ENCODE peak calls at places on chromosomes 13 and 19, in six cellular contexts. H is breast epithelium; J is psoas muscle; Z is RWPE1; A is CD8-positive, alpha-beta memory T cell; E is OCI-LY7. K is an unnamed sample.

GRCh38 chr19:18385675-18386542 is at the start of gene GDF15:
- DNase-seq in Z (peak; percentile 77), J (peak; percentile 67), H (peak; percentile 69), A (no peak), E (peak; percentile 42), K (peak; percentile 85)

GRCh38 chr19:22945560-22945959 is 57.4 kb downstream of the ZNF728 start:
- DNase-seq in Z (no peak), H (no peak), A (no peak), J (no peak), E (peak; percentile 69), K (no peak)

GRCh38 chr13:80338781-80339577 is 1.9 kb downstream of the SPRY2 start:
- DNase-seq in H (peak; percentile 63), Z (peak; percentile 48), J (peak; percentile 89), A (peak; percentile 21), E (no peak), K (peak; percentile 67)

GRCh38 chr19:14472202-14472961 is 2.8 kb downstream of the PTGER1 start:
- DNase-seq in Z (peak; percentile 70), A (peak; percentile 76), E (peak; percentile 51), H (peak; percentile 73), J (peak; percentile 84), K (no peak)

GRCh38 chr13:46339035-46339666 is 47.9 kb downstream of the RUBCNL start:
- DNase-seq in H (no peak), Z (no peak), A (no peak), E (no peak), J (no peak), K (no peak)

GRCh38 chr13:30892966-30893365 is 13.1 kb upstream of the MEDAG start:
- DNase-seq in E (peak; percentile 22), H (no peak), J (peak; percentile 85), A (no peak), Z (no peak), K (no peak)

GRCh38 chr19:4181053-4181508 is 1.3 kb downstream of the SIRT6 start:
- DNase-seq in E (peak; percentile 30), H (no peak), Z (no peak), J (no peak), A (no peak), K (no peak)

GRCh38 chr19:58558623-58559274 is 338 bp upstream of the UBE2M start:
- DNase-seq in H (peak; percentile 100), E (peak; percentile 99), J (peak; percentile 100), A (peak; percentile 100), Z (peak; percentile 94), K (no peak)

GRCh38 chr13:95191821-95192220 is 109.4 kb downstream of the ABCC4 start:
- DNase-seq in H (no peak), A (peak; percentile 19), E (peak; percentile 74), Z (peak; percentile 55), J (peak; percentile 85), K (peak; percentile 67)

GRCh38 chr19:4575978-4576933 is 16.8 kb upstream of the SEMA6B start:
- DNase-seq in A (peak; percentile 40), J (peak; percentile 80), H (peak; percentile 66), Z (no peak), E (peak; percentile 47), K (no peak)

GRCh38 chr19:13015361-13016231 is 20.3 kb downstream of the NFIX start:
- DNase-seq in J (no peak), A (no peak), H (no peak), Z (no peak), E (no peak), K (no peak)

GRCh38 chr13:73702419-73703071 is 431.7 kb downstream of the KLF12 start:
- DNase-seq in E (peak; percentile 33), A (peak; percentile 38), Z (peak; percentile 15), J (no peak), H (no peak), K (peak; percentile 23)

GRCh38 chr19:6723738-6724137 is 3.3 kb upstream of the C3 start:
- DNase-seq in J (peak; percentile 49), E (peak; percentile 41), A (no peak), H (no peak), Z (no peak), K (no peak)

GRCh38 chr19:48964205-48965032 is 690 bp upstream of the FTL start:
- DNase-seq in E (no peak), H (no peak), Z (no peak), A (no peak), J (no peak), K (no peak)

GRCh38 chr19:17473041-17473440 is 2.7 kb downstream of the SLC27A1 start:
- DNase-seq in Z (no peak), H (no peak), J (no peak), E (no peak), A (no peak), K (peak; percentile 87)

GRCh38 chr13:30142502-30143211 is 164.7 kb downstream of the KATNAL1 start:
- DNase-seq in Z (peak; percentile 72), J (peak; percentile 60), A (no peak), H (peak; percentile 65), E (no peak), K (peak; percentile 96)

GRCh38 chr13:37608750-37609339 is 10.3 kb upstream of the POSTN start:
- DNase-seq in A (no peak), J (no peak), H (no peak), E (peak; percentile 1), Z (no peak), K (no peak)

GRCh38 chr19:58000677-58001076 is 1.9 kb downstream of the ZNF606 start:
- DNase-seq in Z (no peak), H (no peak), A (no peak), E (no peak), J (no peak), K (no peak)

GRCh38 chr19:55384576-55385235 is 614 bp upstream of the TMEM238 start:
- DNase-seq in H (no peak), Z (no peak), A (no peak), J (no peak), E (peak; percentile 63), K (peak; percentile 29)

GRCh38 chr19:24054044-24054935 is 32.7 kb upstream of the ZNF254 start:
- DNase-seq in J (no peak), E (no peak), H (no peak), Z (peak; percentile 82), A (no peak), K (peak; percentile 96)

GRCh38 chr19:55657004-55657747 is 2.3 kb downstream of the U2AF2 start:
- DNase-seq in E (no peak), H (no peak), J (no peak), Z (no peak), A (no peak), K (no peak)

GRCh38 chr13:45728759-45729158 is 26.6 kb downstream of the CBY2 start:
- DNase-seq in H (no peak), A (no peak), Z (peak; percentile 23), J (no peak), E (peak; percentile 29), K (no peak)

GRCh38 chr19:1513492-1514294 is 874 bp upstream of the ADAMTSL5 start:
- DNase-seq in A (peak; percentile 55), E (peak; percentile 55), H (no peak), Z (peak; percentile 47), J (peak; percentile 84), K (peak; percentile 62)

GRCh38 chr19:55353803-55354697 is 469 bp downstream of the COX6B2 start:
- DNase-seq in H (no peak), A (peak; percentile 73), E (peak; percentile 74), J (no peak), Z (peak; percentile 89), K (peak; percentile 52)

GRCh38 chr13:40813662-40814454 is 24.4 kb downstream of the SLC25A15 start:
- DNase-seq in A (no peak), Z (peak; percentile 7), H (no peak), J (no peak), E (peak; percentile 73), K (no peak)

GRCh38 chr13:83882626-83882959 is 319 bp upstream of the SLITRK1 start:
- DNase-seq in J (no peak), E (no peak), A (no peak), Z (no peak), H (no peak), K (no peak)

GRCh38 chr13:94829801-94830200 is 117.5 kb upstream of the SOX21 start:
- DNase-seq in E (no peak), A (no peak), J (no peak), Z (no peak), H (no peak), K (no peak)

GRCh38 chr19:5046339-5047039 is 77.6 kb downstream of the KDM4B start:
- DNase-seq in Z (peak; percentile 50), A (no peak), E (peak; percentile 10), J (peak; percentile 62), H (peak; percentile 83), K (peak; percentile 95)

GRCh38 chr13:77776704-77777103 is 79.2 kb downstream of the SLAIN1 start:
- DNase-seq in E (no peak), Z (no peak), H (no peak), J (no peak), A (no peak), K (no peak)

GRCh38 chr13:30601836-30602235 is 15.9 kb upstream of the USPL1 start:
- DNase-seq in H (no peak), A (no peak), E (no peak), Z (no peak), J (no peak), K (no peak)

GRCh38 chr19:5479958-5480357 is 24.7 kb downstream of the ZNRF4 start:
- DNase-seq in Z (no peak), E (no peak), J (no peak), A (no peak), H (no peak), K (no peak)

GRCh38 chr13:30864352-30865130 is 41.5 kb upstream of the MEDAG start:
- DNase-seq in J (no peak), Z (no peak), E (no peak), A (no peak), H (no peak), K (no peak)

GRCh38 chr19:27796540-27796939 is 1416.4 kb downstream of the UQCRFS1 start:
- DNase-seq in Z (no peak), J (no peak), A (no peak), H (no peak), E (no peak), K (no peak)

GRCh38 chr19:45864629-45865082 is 530 bp downstream of the FOXA3 start:
- DNase-seq in H (no peak), A (no peak), E (no peak), J (no peak), Z (no peak), K (no peak)
- H3K27ac ChIP-seq in H (no peak overlapping the region), A (peak overlapping the region; percentile 18), E (no peak overlapping the region), J (no peak overlapping the region), Z (no peak overlapping the region), K (no peak overlapping the region)

GRCh38 chr13:110281736-110282135 is 25.2 kb downstream of the COL4A1 start:
- DNase-seq in H (no peak), E (no peak), J (no peak), A (no peak), Z (no peak), K (no peak)
- H3K27ac ChIP-seq in H (no peak overlapping the region), E (no peak overlapping the region), J (peak overlapping the region; percentile 6), A (no peak overlapping the region), Z (no peak overlapping the region), K (no peak overlapping the region)

DNA sequence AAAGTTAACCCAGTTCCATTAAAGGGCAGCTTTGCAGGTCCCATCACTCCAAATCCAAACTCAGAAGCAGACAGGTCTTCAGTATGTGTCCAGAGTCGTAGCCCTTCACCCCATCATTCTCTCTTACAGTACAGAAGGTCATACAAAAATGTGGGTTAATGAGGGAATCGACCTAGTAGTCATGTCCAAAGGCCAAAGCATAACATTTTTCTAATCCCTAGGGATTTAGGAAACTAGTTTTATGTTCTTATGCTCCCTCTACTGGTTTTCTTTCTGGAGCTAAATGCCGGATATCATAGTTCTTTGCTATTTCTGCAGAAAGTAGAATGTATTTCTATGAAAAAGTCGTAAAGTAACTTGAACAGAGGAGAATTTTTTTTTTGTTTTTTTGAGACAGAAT is 72.2 kb downstream of the DHRS12 start:
- DNase-seq in A (no peak), E (no peak), J (no peak), Z (no peak), H (no peak), K (no peak)
- H3K27ac ChIP-seq in A (no peak overlapping the region), E (no peak overlapping the region), J (no peak overlapping the region), Z (no peak overlapping the region), H (peak overlapping the region; percentile 93), K (no peak overlapping the region)

GRCh38 chr13:33279898-33280549 is 5.5 kb downstream of the STARD13 start:
- DNase-seq in A (no peak), Z (peak; percentile 73), E (no peak), H (no peak), J (no peak), K (peak; percentile 63)
- H3K27ac ChIP-seq in A (no peak overlapping the region), Z (no peak overlapping the region), E (no peak overlapping the region), H (peak overlapping the region; percentile 89), J (peak overlapping the region; percentile 80), K (peak overlapping the region; percentile 93)

K was measured in PC-9.